ENCODE peak calls at places on chromosomes 1 and 21, in five cellular contexts. W is GM18507, T is cardiac muscle cell, D is RPMI8226, Y is uterus. R is an unnamed sample.
A peak's percentile ranks its signal among the peaks of the same experiment; 100 is the strongest.

GRCh38 chr1:15983275-15983674 is 7.4 kb upstream of the ZBTB17 start:
- DNase-seq in W (no peak), T (no peak), D (no peak), Y (no peak), R (no peak)

GRCh38 chr1:233081686-233082085 is 131.3 kb downstream of the NTPCR start:
- DNase-seq in Y (no peak), W (no peak), D (peak; percentile 85), T (no peak), R (peak; percentile 14)

GRCh38 chr1:8880068-8880676 is 1.7 kb upstream of the ENO1 start:
- DNase-seq in W (no peak), D (peak; percentile 75), Y (peak; percentile 86), T (peak; percentile 97), R (no peak)

GRCh38 chr1:119742193-119742592 is 26.5 kb downstream of the HMGCS2 start:
- DNase-seq in D (no peak), T (no peak), W (no peak), Y (no peak), R (no peak)

GRCh38 chr21:18529253-18529652 is 125.7 kb upstream of the TMPRSS15 start:
- DNase-seq in D (no peak), Y (no peak), W (no peak), T (peak; percentile 1), R (no peak)

GRCh38 chr1:7885513-7886298 is 32.8 kb upstream of the UTS2 start:
- DNase-seq in W (no peak), D (peak; percentile 70), T (no peak), Y (peak; percentile 20), R (no peak)

GRCh38 chr21:27363719-27364479 is 397.0 kb upstream of the ADAMTS5 start:
- DNase-seq in D (no peak), Y (no peak), W (no peak), T (no peak), R (no peak)

GRCh38 chr1:77605246-77606026 is 77.0 kb downstream of the ZZZ3 start:
- DNase-seq in T (peak; percentile 86), W (no peak), D (peak; percentile 82), Y (peak; percentile 18), R (peak; percentile 27)

GRCh38 chr1:177163844-177164379 is 600 bp downstream of the ASTN1 start:
- DNase-seq in Y (no peak), D (no peak), T (no peak), W (no peak), R (no peak)